ENCODE peak calls at places on chromosomes 3 and 15, in four cellular contexts. U is GM23248, P is fibroblast of lung, J is PC-9. T is an unnamed sample.

GRCh38 chr3:171039674-171040073 is 13.2 kb upstream of the SLC2A2 start:
- DNase-seq in U (no peak), P (no peak), J (no peak), T (no peak)

GRCh38 chr3:137202941-137203340 is 245.2 kb downstream of the IL20RB start:
- DNase-seq in U (no peak), P (no peak), J (no peak), T (no peak)

GRCh38 chr3:153277029-153277428 is 115.0 kb downstream of the RAP2B start:
- DNase-seq in U (peak), P (peak), J (no peak), T (peak)

GRCh38 chr3:162776137-162776536 is 1279.5 kb downstream of the OTOL1 start:
- DNase-seq in U (no peak), P (no peak), J (no peak), T (no peak)

GRCh38 chr15:49024840-49025239 is 21.4 kb downstream of the SECISBP2L start:
- DNase-seq in U (no peak), P (no peak), J (no peak), T (no peak)

GRCh38 chr3:99817047-99817436 is 620 bp upstream of the CMSS1 start:
- DNase-seq in U (peak), P (no peak), J (peak), T (no peak)

GRCh38 chr3:133428552-133428951 is 28.7 kb downstream of the BFSP2 start:
- DNase-seq in U (no peak), P (no peak), J (peak), T (no peak)

GRCh38 chr3:133792171-133792763 is 13.3 kb upstream of the SRPRB start:
- DNase-seq in U (no peak), P (peak), J (no peak), T (no peak)

GRCh38 chr3:132286035-132286434 is 31.2 kb upstream of the ACP3 start:
- DNase-seq in U (no peak), P (no peak), J (no peak), T (no peak)

GRCh38 chr15:35005933-35006332 is 17.8 kb upstream of the ZNF770 start:
- DNase-seq in U (no peak), P (no peak), J (no peak), T (no peak)

GRCh38 chr3:151838574-151839312 is 24.8 kb downstream of the AADAC start:
- DNase-seq in U (peak), P (peak), J (peak), T (peak)

GRCh38 chr3:30670292-30670691 is 63.9 kb downstream of the TGFBR2 start:
- DNase-seq in U (no peak), P (no peak), J (no peak), T (no peak)

GRCh38 chr3:88031543-88032148 is 27.2 kb downstream of the CGGBP1 start:
- DNase-seq in U (peak), P (peak), J (peak), T (no peak)

GRCh38 chr3:134630506-134630905 is 20.3 kb downstream of the KY start:
- DNase-seq in U (peak), P (no peak), J (no peak), T (no peak)

GRCh38 chr3:97699889-97700288 is 64.7 kb upstream of the ARL6 start:
- DNase-seq in U (no peak), P (no peak), J (no peak), T (no peak)

GRCh38 chr3:44648564-44649229 is at the start of gene ZNF35:
- DNase-seq in U (peak), P (peak), J (peak), T (peak)
- H3K27ac ChIP-seq in U (peak), P (peak), J (no peak), T (peak)

GRCh38 chr3:66383998-66384745 is 116.7 kb downstream of the LRIG1 start:
- DNase-seq in U (no peak), P (no peak), J (no peak), T (no peak)

GRCh38 chr3:66390013-66390412 is 110.8 kb downstream of the LRIG1 start:
- DNase-seq in U (no peak), P (no peak), J (no peak), T (no peak)

GRCh38 chr3:66386011-66386924 is 114.6 kb downstream of the LRIG1 start:
- DNase-seq in U (no peak), P (no peak), J (no peak), T (no peak)

GRCh38 chr3:66385066-66385465 is 115.8 kb downstream of the LRIG1 start:
- DNase-seq in U (no peak), P (no peak), J (no peak), T (no peak)

GRCh38 chr3:66386925-66387650 is 113.7 kb downstream of the LRIG1 start:
- DNase-seq in U (no peak), P (no peak), J (no peak), T (no peak)
- H3K4me2 ChIP-seq in U (no peak), P (no peak), J (no peak), T (no peak)

DNA sequence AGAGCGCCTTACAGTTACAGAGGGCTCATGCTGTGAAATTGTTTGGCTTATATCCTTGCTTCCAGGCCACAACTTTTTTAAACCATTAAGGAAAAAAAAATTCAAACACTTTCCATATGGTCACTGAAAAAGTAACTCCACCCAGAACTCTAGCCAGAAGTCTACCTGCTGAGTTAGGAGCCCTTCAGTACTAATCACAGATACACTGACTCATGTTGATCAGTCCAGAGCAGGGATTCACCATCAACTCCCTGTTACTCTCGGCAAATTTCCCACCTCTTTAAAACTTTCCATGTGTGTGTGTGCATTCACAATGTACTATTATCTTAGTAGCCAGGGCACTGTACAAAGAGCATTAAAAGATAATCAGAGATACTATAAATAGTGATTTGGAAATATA is 372.8 kb downstream of the MAGI1 start:
- DNase-seq in U (no peak), P (no peak), J (no peak), T (no peak)
- TF ChIP-seq EZH2 in U (no peak), P (no peak), J (no peak), T (no peak)

DNA sequence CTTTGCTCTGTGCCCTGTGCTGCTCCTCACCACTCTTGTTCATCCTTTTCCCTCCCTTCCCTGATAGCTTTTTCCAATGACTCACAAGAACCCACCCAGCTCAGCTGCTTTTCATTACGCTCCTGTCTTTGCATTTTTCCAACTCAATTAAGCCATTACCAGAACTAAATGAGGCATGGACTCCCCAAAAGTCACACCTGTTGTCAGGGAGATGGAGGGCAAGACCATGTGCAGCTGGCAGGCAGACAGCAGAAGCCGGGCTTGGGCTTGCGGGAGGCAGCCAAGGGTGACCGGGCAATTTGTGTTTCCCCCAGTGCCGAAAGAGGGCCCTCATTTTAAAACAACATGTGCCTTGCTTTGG is 64.3 kb downstream of the CASR start:
- DNase-seq in U (peak), P (peak), J (no peak), T (no peak)
- H3K27ac ChIP-seq in U (no peak), P (no peak), J (no peak), T (no peak)

DNA sequence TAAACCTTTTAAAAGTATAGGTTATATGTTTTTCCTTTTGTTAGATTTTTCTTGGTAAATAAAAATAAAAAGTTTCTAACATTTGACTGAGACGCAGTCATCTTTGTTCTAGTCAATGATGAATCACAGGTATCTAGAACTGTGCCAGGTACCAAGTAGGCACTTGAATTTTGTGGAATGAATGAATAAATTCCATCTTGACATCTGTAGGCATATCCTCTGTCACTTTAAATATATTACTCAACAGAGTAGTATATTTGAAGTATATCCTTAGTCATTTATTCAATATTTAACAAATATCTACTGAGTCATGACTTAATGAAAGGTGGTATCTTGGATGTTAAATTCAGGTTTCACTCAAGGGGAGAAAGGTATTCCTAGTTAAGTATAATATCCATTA is 828.4 kb downstream of the TUSC7 start:
- DNase-seq in U (no peak), P (no peak), J (no peak), T (no peak)
- H3K4me2 ChIP-seq in U (no peak), P (no peak), J (no peak), T (no peak)

DNA sequence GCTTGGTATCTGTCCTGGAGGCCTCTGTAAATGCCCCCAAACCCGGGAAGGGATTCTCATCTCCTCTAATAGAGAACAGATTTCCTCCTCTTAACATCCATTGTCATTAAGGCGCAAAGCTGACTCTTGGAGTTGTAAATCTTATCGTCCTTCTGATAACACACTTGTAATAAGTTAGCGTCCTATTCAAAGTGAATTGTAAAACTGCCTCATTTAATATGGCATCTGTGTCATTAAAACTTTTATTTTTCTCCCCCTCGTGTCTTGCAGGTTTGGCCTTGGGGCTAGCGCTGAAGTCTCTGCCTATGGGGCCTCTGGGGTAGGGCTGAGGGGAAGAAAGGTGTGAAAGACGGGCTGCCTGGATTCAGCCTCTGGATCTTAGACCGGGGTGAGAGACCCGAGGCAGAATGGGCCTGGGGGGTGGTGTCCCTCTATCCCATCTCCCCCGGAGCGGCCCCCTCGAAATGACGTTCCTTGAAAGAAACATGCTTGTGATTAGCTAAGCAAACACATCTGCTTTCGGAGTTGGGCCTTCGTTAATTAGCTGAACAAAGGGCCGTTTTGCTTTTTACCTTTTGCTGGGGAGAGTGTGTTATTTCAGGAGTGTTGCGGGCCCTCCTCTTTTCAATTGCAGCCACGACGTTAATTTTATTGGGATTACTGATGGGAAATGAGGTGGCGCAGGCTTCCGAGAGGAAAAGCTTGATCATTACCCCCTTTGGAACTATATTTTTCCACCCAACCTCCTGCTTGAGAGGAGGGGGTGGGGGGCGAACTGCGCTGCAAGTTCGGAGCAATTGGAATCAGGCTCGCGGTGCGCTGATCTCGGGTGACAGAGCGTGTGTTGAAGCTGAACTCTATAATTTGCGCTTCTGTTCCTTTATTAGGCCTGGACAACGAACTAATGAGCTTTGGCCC is 12.4 kb downstream of the NR2F2 start:
- DNase-seq in U (no peak), P (peak), J (no peak), T (no peak)
- TF ChIP-seq EZH2 in U (no peak), P (no peak), J (no peak), T (no peak)

DNA sequence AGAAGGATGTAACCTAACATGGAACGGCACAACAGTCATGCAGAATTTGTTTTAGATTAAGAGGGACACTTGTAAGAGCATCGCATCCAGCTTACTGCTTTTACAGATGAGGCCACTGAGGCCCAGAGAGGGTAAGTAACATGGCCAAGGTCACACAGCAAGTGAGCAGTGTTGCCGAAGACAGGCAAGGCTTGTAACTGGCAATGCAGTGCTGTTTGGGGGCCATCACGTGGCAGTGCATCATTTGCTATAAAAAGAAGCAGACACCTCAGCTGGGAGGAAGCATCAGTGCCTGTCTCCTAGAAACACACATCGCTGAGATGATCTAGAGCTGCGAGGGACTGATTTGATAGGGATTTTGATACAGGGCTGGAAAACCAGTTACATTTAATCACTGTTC is 108.2 kb upstream of the PROK2 start:
- DNase-seq in U (no peak), P (no peak), J (no peak), T (no peak)
- H3K27ac ChIP-seq in U (no peak), P (no peak), J (no peak), T (no peak)